ENCODE peak calls at places on chromosome 10, in nine cellular contexts. One of them, this sample, is unnamed. For H3K4me1, the result is how much of the 10 kb centered on the place peaks cover.

GRCh38 chr10:5678397-5678983 is 6.1 kb upstream of the TASOR2 start:
- DNase-seq in heart left ventricle: no peak
- DNase-seq in left ventricle myocardium inferior: no peak
- DNase-seq in uterus: no peak
- DNase-seq in astrocyte: no peak
- DNase-seq in SJSA1: no peak
- DNase-seq in cardiac muscle cell: no peak
- DNase-seq in lower lobe of right lung: no peak
- DNase-seq in mammary epithelial cell: no peak
- DNase-seq in this sample: no peak

GRCh38 chr10:14560794-14561765 is 213.6 kb downstream of the FAM107B start:
- DNase-seq in cardiac muscle cell: no peak
- DNase-seq in astrocyte: no peak
- DNase-seq in uterus: no peak
- DNase-seq in heart left ventricle: no peak
- DNase-seq in mammary epithelial cell: no peak
- DNase-seq in SJSA1: no peak
- DNase-seq in left ventricle myocardium inferior: no peak
- DNase-seq in lower lobe of right lung: no peak
- DNase-seq in this sample: no peak

GRCh38 chr10:122344741-122345258 is 29.7 kb upstream of the PLEKHA1 start:
- DNase-seq in mammary epithelial cell: no peak
- DNase-seq in uterus: no peak
- DNase-seq in astrocyte: peak
- DNase-seq in heart left ventricle: no peak
- DNase-seq in cardiac muscle cell: peak
- DNase-seq in lower lobe of right lung: no peak
- DNase-seq in left ventricle myocardium inferior: no peak
- DNase-seq in SJSA1: no peak
- DNase-seq in this sample: no peak

GRCh38 chr10:30092151-30092790 is 32.9 kb upstream of the JCAD start:
- DNase-seq in lower lobe of right lung: no peak
- DNase-seq in cardiac muscle cell: peak
- DNase-seq in uterus: no peak
- DNase-seq in astrocyte: peak
- DNase-seq in mammary epithelial cell: peak
- DNase-seq in heart left ventricle: no peak
- DNase-seq in SJSA1: no peak
- DNase-seq in left ventricle myocardium inferior: no peak
- DNase-seq in this sample: no peak

GRCh38 chr10:111207525-111207924 is 130.7 kb downstream of the ADRA2A start:
- DNase-seq in lower lobe of right lung: no peak
- DNase-seq in mammary epithelial cell: no peak
- DNase-seq in cardiac muscle cell: no peak
- DNase-seq in uterus: no peak
- DNase-seq in heart left ventricle: no peak
- DNase-seq in astrocyte: no peak
- DNase-seq in SJSA1: no peak
- DNase-seq in left ventricle myocardium inferior: no peak
- DNase-seq in this sample: no peak

GRCh38 chr10:109934958-109935793 is 11.9 kb upstream of the XPNPEP1 start:
- DNase-seq in heart left ventricle: no peak
- DNase-seq in astrocyte: peak
- DNase-seq in mammary epithelial cell: peak
- DNase-seq in cardiac muscle cell: peak
- DNase-seq in SJSA1: no peak
- DNase-seq in uterus: no peak
- DNase-seq in left ventricle myocardium inferior: no peak
- DNase-seq in lower lobe of right lung: no peak
- DNase-seq in this sample: no peak

GRCh38 chr10:71300555-71301370 is 18.3 kb upstream of the SLC29A3 start:
- DNase-seq in astrocyte: no peak
- DNase-seq in cardiac muscle cell: no peak
- DNase-seq in heart left ventricle: no peak
- DNase-seq in SJSA1: no peak
- DNase-seq in left ventricle myocardium inferior: no peak
- DNase-seq in uterus: no peak
- DNase-seq in mammary epithelial cell: peak
- DNase-seq in lower lobe of right lung: peak
- DNase-seq in this sample: no peak

GRCh38 chr10:13340626-13341370 is 7.3 kb downstream of the SEPHS1 start:
- DNase-seq in left ventricle myocardium inferior: no peak
- DNase-seq in uterus: no peak
- DNase-seq in astrocyte: no peak
- DNase-seq in SJSA1: no peak
- DNase-seq in lower lobe of right lung: no peak
- DNase-seq in heart left ventricle: no peak
- DNase-seq in cardiac muscle cell: no peak
- DNase-seq in mammary epithelial cell: no peak
- DNase-seq in this sample: no peak

GRCh38 chr10:133272964-133273420 is 3.7 kb downstream of the ADAM8 start:
- DNase-seq in cardiac muscle cell: no peak
- DNase-seq in astrocyte: no peak
- DNase-seq in mammary epithelial cell: no peak
- DNase-seq in uterus: no peak
- DNase-seq in lower lobe of right lung: no peak
- DNase-seq in heart left ventricle: peak
- DNase-seq in SJSA1: no peak
- DNase-seq in left ventricle myocardium inferior: no peak
- DNase-seq in this sample: peak

GRCh38 chr10:13089345-13089744 is 10.6 kb upstream of the OPTN start:
- DNase-seq in astrocyte: no peak
- DNase-seq in uterus: no peak
- DNase-seq in lower lobe of right lung: no peak
- DNase-seq in SJSA1: no peak
- DNase-seq in heart left ventricle: no peak
- DNase-seq in left ventricle myocardium inferior: no peak
- DNase-seq in mammary epithelial cell: no peak
- DNase-seq in cardiac muscle cell: no peak
- DNase-seq in this sample: no peak

GRCh38 chr10:121375201-121375600 is 223.0 kb downstream of the FGFR2 start:
- DNase-seq in uterus: no peak
- DNase-seq in lower lobe of right lung: no peak
- DNase-seq in astrocyte: no peak
- DNase-seq in left ventricle myocardium inferior: no peak
- DNase-seq in SJSA1: no peak
- DNase-seq in cardiac muscle cell: no peak
- DNase-seq in mammary epithelial cell: no peak
- DNase-seq in heart left ventricle: no peak
- DNase-seq in this sample: no peak

GRCh38 chr10:121405549-121405948 is 192.7 kb downstream of the FGFR2 start:
- DNase-seq in uterus: no peak
- DNase-seq in SJSA1: no peak
- DNase-seq in heart left ventricle: no peak
- DNase-seq in mammary epithelial cell: no peak
- DNase-seq in lower lobe of right lung: no peak
- DNase-seq in astrocyte: no peak
- DNase-seq in left ventricle myocardium inferior: no peak
- DNase-seq in cardiac muscle cell: no peak
- DNase-seq in this sample: no peak

GRCh38 chr10:7952251-7952650 is 102.2 kb upstream of the GATA3 start:
- DNase-seq in lower lobe of right lung: no peak
- DNase-seq in cardiac muscle cell: no peak
- DNase-seq in heart left ventricle: no peak
- DNase-seq in astrocyte: no peak
- DNase-seq in SJSA1: no peak
- DNase-seq in uterus: no peak
- DNase-seq in mammary epithelial cell: no peak
- DNase-seq in left ventricle myocardium inferior: no peak
- DNase-seq in this sample: no peak

GRCh38 chr10:103540722-103541121 is 47.2 kb downstream of the NEURL1 start:
- DNase-seq in uterus: no peak
- DNase-seq in left ventricle myocardium inferior: no peak
- DNase-seq in mammary epithelial cell: peak
- DNase-seq in astrocyte: no peak
- DNase-seq in SJSA1: no peak
- DNase-seq in heart left ventricle: no peak
- DNase-seq in cardiac muscle cell: no peak
- DNase-seq in lower lobe of right lung: no peak
- DNase-seq in this sample: no peak

GRCh38 chr10:12489357-12489756 is 140.0 kb downstream of the CAMK1D start:
- DNase-seq in astrocyte: no peak
- DNase-seq in lower lobe of right lung: no peak
- DNase-seq in mammary epithelial cell: no peak
- DNase-seq in left ventricle myocardium inferior: no peak
- DNase-seq in cardiac muscle cell: no peak
- DNase-seq in heart left ventricle: no peak
- DNase-seq in uterus: no peak
- DNase-seq in SJSA1: no peak
- DNase-seq in this sample: no peak

GRCh38 chr10:110137142-110137545 is 70.3 kb upstream of the MXI1 start:
- DNase-seq in lower lobe of right lung: no peak
- DNase-seq in SJSA1: no peak
- DNase-seq in astrocyte: peak
- DNase-seq in left ventricle myocardium inferior: no peak
- DNase-seq in cardiac muscle cell: peak
- DNase-seq in uterus: no peak
- DNase-seq in heart left ventricle: no peak
- DNase-seq in mammary epithelial cell: peak
- DNase-seq in this sample: no peak

GRCh38 chr10:15605740-15606369 is 113.9 kb downstream of the ITGA8 start:
- DNase-seq in left ventricle myocardium inferior: no peak
- DNase-seq in lower lobe of right lung: no peak
- DNase-seq in mammary epithelial cell: no peak
- DNase-seq in uterus: no peak
- DNase-seq in SJSA1: no peak
- DNase-seq in heart left ventricle: no peak
- DNase-seq in astrocyte: no peak
- DNase-seq in cardiac muscle cell: no peak
- DNase-seq in this sample: no peak

GRCh38 chr10:4131407-4132215 is 346.6 kb upstream of the KLF6 start:
- DNase-seq in astrocyte: peak
- DNase-seq in left ventricle myocardium inferior: no peak
- DNase-seq in SJSA1: no peak
- DNase-seq in lower lobe of right lung: no peak
- DNase-seq in mammary epithelial cell: peak
- DNase-seq in uterus: no peak
- DNase-seq in heart left ventricle: no peak
- DNase-seq in cardiac muscle cell: peak
- DNase-seq in this sample: no peak

GRCh38 chr10:130471486-130471885 is 335.3 kb downstream of the GLRX3 start:
- DNase-seq in uterus: no peak
- DNase-seq in astrocyte: no peak
- DNase-seq in heart left ventricle: no peak
- DNase-seq in SJSA1: peak
- DNase-seq in cardiac muscle cell: no peak
- DNase-seq in mammary epithelial cell: no peak
- DNase-seq in lower lobe of right lung: no peak
- DNase-seq in left ventricle myocardium inferior: no peak
- DNase-seq in this sample: no peak

GRCh38 chr10:4867520-4868356 is 41.7 kb downstream of the AKR1E2 start:
- DNase-seq in left ventricle myocardium inferior: no peak
- DNase-seq in cardiac muscle cell: peak
- DNase-seq in mammary epithelial cell: no peak
- DNase-seq in astrocyte: peak
- DNase-seq in SJSA1: no peak
- DNase-seq in heart left ventricle: no peak
- DNase-seq in lower lobe of right lung: no peak
- DNase-seq in uterus: no peak
- DNase-seq in this sample: no peak

GRCh38 chr10:20885678-20886077 is 11.4 kb downstream of the NEBL start:
- DNase-seq in SJSA1: no peak
- DNase-seq in heart left ventricle: no peak
- DNase-seq in mammary epithelial cell: peak
- DNase-seq in uterus: no peak
- DNase-seq in lower lobe of right lung: no peak
- DNase-seq in cardiac muscle cell: peak
- DNase-seq in astrocyte: no peak
- DNase-seq in left ventricle myocardium inferior: no peak
- DNase-seq in this sample: no peak

GRCh38 chr10:79129361-79129997 is 60.7 kb downstream of the ZMIZ1 start:
- DNase-seq in uterus: peak
- DNase-seq in heart left ventricle: no peak
- DNase-seq in SJSA1: peak
- DNase-seq in left ventricle myocardium inferior: no peak
- DNase-seq in mammary epithelial cell: no peak
- DNase-seq in lower lobe of right lung: no peak
- DNase-seq in astrocyte: peak
- DNase-seq in cardiac muscle cell: peak
- DNase-seq in this sample: no peak
- H3K4me1 ChIP-seq in uterus: under half
- H3K4me1 ChIP-seq in heart left ventricle: half or more
- H3K4me1 ChIP-seq in SJSA1: half or more
- H3K4me1 ChIP-seq in left ventricle myocardium inferior: half or more
- H3K4me1 ChIP-seq in mammary epithelial cell: under half
- H3K4me1 ChIP-seq in lower lobe of right lung: half or more
- H3K4me1 ChIP-seq in astrocyte: half or more
- H3K4me1 ChIP-seq in cardiac muscle cell: half or more
- H3K4me1 ChIP-seq in this sample: half or more

GRCh38 chr10:68470300-68470699 is 1.5 kb downstream of the DNA2 start:
- DNase-seq in heart left ventricle: no peak
- DNase-seq in SJSA1: no peak
- DNase-seq in uterus: no peak
- DNase-seq in lower lobe of right lung: no peak
- DNase-seq in left ventricle myocardium inferior: no peak
- DNase-seq in cardiac muscle cell: no peak
- DNase-seq in astrocyte: no peak
- DNase-seq in mammary epithelial cell: no peak
- DNase-seq in this sample: no peak
- H3K4me3 ChIP-seq in heart left ventricle: no peak
- H3K4me3 ChIP-seq in SJSA1: peak
- H3K4me3 ChIP-seq in uterus: no peak
- H3K4me3 ChIP-seq in lower lobe of right lung: no peak
- H3K4me3 ChIP-seq in left ventricle myocardium inferior: no peak
- H3K4me3 ChIP-seq in cardiac muscle cell: peak
- H3K4me3 ChIP-seq in astrocyte: peak
- H3K4me3 ChIP-seq in mammary epithelial cell: peak
- H3K4me3 ChIP-seq in this sample: no peak

GRCh38 chr10:78035437-78035836 is 1.8 kb downstream of the RPS24 start:
- DNase-seq in SJSA1: no peak
- DNase-seq in left ventricle myocardium inferior: no peak
- DNase-seq in lower lobe of right lung: no peak
- DNase-seq in astrocyte: no peak
- DNase-seq in heart left ventricle: no peak
- DNase-seq in mammary epithelial cell: no peak
- DNase-seq in uterus: no peak
- DNase-seq in cardiac muscle cell: no peak
- DNase-seq in this sample: no peak
- H3K27ac ChIP-seq in SJSA1: no peak
- H3K27ac ChIP-seq in left ventricle myocardium inferior: no peak
- H3K27ac ChIP-seq in lower lobe of right lung: no peak
- H3K27ac ChIP-seq in astrocyte: no peak
- H3K27ac ChIP-seq in heart left ventricle: no peak
- H3K27ac ChIP-seq in mammary epithelial cell: no peak
- H3K27ac ChIP-seq in uterus: no peak
- H3K27ac ChIP-seq in cardiac muscle cell: no peak
- H3K27ac ChIP-seq in this sample: no peak

DNA sequence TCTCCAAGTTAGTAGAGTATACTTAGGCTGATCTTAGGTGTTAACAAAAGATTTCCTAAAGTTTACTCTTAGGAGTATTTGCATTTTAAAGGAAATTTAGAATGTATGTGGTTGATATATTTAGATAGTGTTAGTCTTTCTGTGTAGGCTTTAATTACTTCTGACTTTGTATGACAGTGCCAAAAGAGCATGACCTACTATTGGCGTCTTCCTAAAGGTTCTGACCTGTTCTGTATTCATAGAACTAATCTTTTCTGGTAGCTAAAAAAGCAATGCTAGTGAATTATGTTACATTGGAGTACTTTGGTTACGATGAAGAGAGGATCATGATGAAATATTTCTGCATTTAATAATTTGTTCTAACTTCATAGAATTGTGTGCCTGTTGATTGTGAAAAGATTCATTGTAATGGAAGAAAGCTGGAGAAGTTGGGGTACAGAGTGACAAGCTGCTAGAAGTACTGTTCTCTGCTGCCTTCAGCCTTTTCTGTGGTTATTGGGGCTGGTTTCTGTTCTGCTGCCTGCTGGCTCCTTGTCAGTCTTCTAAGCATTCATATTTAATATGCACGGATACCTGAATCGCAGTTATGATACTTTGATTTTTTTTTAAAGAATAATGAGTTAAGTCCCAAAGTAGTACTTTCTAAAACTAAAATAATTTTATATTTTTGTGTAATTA is 13.2 kb downstream of the WAC start:
- DNase-seq in heart left ventricle: no peak
- DNase-seq in astrocyte: no peak
- DNase-seq in lower lobe of right lung: no peak
- DNase-seq in left ventricle myocardium inferior: no peak
- DNase-seq in SJSA1: no peak
- DNase-seq in uterus: no peak
- DNase-seq in mammary epithelial cell: no peak
- DNase-seq in cardiac muscle cell: no peak
- DNase-seq in this sample: no peak
- H3K4me1 ChIP-seq in heart left ventricle: under half
- H3K4me1 ChIP-seq in astrocyte: under half
- H3K4me1 ChIP-seq in lower lobe of right lung: under half
- H3K4me1 ChIP-seq in left ventricle myocardium inferior: half or more
- H3K4me1 ChIP-seq in SJSA1: under half
- H3K4me1 ChIP-seq in uterus: under half
- H3K4me1 ChIP-seq in mammary epithelial cell: under half
- H3K4me1 ChIP-seq in cardiac muscle cell: under half
- H3K4me1 ChIP-seq in this sample: half or more